ENCODE peak calls at places on chromosomes 6 and 20, in eight cellular contexts. K is mammary epithelial cell; S is tibial nerve; Y is hepatocyte; M is CD4-positive, alpha-beta memory T cell; Z is psoas muscle; U is naive thymus-derived CD4-positive, alpha-beta T cell; L is stomach. G is an unnamed sample. For H3K36me3, the result is how much of the 10 kb centered on the place peaks cover.

GRCh38 chr6:43911354-43911624 is 141.3 kb downstream of the VEGFA start:
- DNase-seq in K (no peak), S (no peak), Y (no peak), M (no peak), Z (no peak), U (no peak), L (no peak), G (no peak)

GRCh38 chr6:42135161-42135560 is 7.3 kb downstream of the C6orf132 start:
- DNase-seq in K (no peak), S (no peak), Y (no peak), M (no peak), Z (no peak), U (no peak), L (no peak), G (no peak)

GRCh38 chr6:33126101-33126714 is 50.4 kb downstream of the HLA-DPB1 start:
- DNase-seq in K (peak), S (peak), Y (peak), M (peak), Z (peak), U (peak), L (peak), G (peak)

GRCh38 chr6:131134950-131135243 is 370 bp upstream of the AKAP7 start:
- DNase-seq in K (no peak), S (no peak), Y (no peak), M (no peak), Z (no peak), U (no peak), L (no peak), G (no peak)

GRCh38 chr6:26660096-26660425 is 515 bp upstream of the ZNF322 start:
- DNase-seq in K (no peak), S (no peak), Y (peak), M (peak), Z (no peak), U (no peak), L (no peak), G (no peak)

GRCh38 chr6:37502703-37503485 is 3.2 kb upstream of the CCDC167 start:
- DNase-seq in K (no peak), S (no peak), Y (no peak), M (peak), Z (no peak), U (peak), L (no peak), G (peak)

GRCh38 chr6:31007694-31008093 is 2.6 kb upstream of the MUC22 start:
- DNase-seq in K (peak), S (no peak), Y (peak), M (no peak), Z (no peak), U (no peak), L (no peak), G (no peak)

GRCh38 chr6:30568245-30568644 is 3.0 kb upstream of the ABCF1 start:
- DNase-seq in K (no peak), S (no peak), Y (no peak), M (no peak), Z (no peak), U (no peak), L (no peak), G (no peak)

GRCh38 chr6:43765776-43766175 is 4.2 kb upstream of the VEGFA start:
- DNase-seq in K (no peak), S (no peak), Y (no peak), M (no peak), Z (no peak), U (no peak), L (no peak), G (no peak)

GRCh38 chr20:57282691-57283361 is 16.4 kb upstream of the BMP7 start:
- DNase-seq in K (no peak), S (no peak), Y (peak), M (no peak), Z (no peak), U (no peak), L (no peak), G (no peak)

GRCh38 chr6:110946498-110946897 is 12.0 kb upstream of the GTF3C6 start:
- DNase-seq in K (peak), S (no peak), Y (no peak), M (no peak), Z (no peak), U (no peak), L (no peak), G (no peak)

GRCh38 chr6:90483116-90483839 is 103.6 kb downstream of the MAP3K7 start:
- DNase-seq in K (peak), S (no peak), Y (no peak), M (no peak), Z (no peak), U (no peak), L (no peak), G (no peak)

GRCh38 chr6:5762561-5762968 is 244.2 kb downstream of the NRN1 start:
- DNase-seq in K (no peak), S (no peak), Y (no peak), M (no peak), Z (no peak), U (no peak), L (no peak), G (no peak)

GRCh38 chr6:84762220-84762940 is 2.0 kb downstream of the TBX18 start:
- DNase-seq in K (peak), S (peak), Y (peak), M (no peak), Z (no peak), U (no peak), L (no peak), G (no peak)

GRCh38 chr6:24997905-24998304 is 62.1 kb upstream of the RIPOR2 start:
- DNase-seq in K (no peak), S (no peak), Y (no peak), M (no peak), Z (no peak), U (no peak), L (no peak), G (no peak)

GRCh38 chr6:110799181-110799580 is 16.1 kb downstream of the CDK19 start:
- DNase-seq in K (no peak), S (no peak), Y (no peak), M (no peak), Z (no peak), U (no peak), L (no peak), G (no peak)

GRCh38 chr20:58583141-58583540 is 67.9 kb upstream of the APCDD1L start:
- DNase-seq in K (no peak), S (no peak), Y (no peak), M (no peak), Z (no peak), U (no peak), L (no peak), G (no peak)

GRCh38 chr6:82015043-82015442 is 232.5 kb downstream of the IBTK start:
- DNase-seq in K (peak), S (no peak), Y (no peak), M (no peak), Z (no peak), U (no peak), L (no peak), G (no peak)

GRCh38 chr6:16524380-16524707 is 236.9 kb downstream of the ATXN1 start:
- DNase-seq in K (peak), S (no peak), Y (no peak), M (no peak), Z (no peak), U (no peak), L (no peak), G (no peak)

GRCh38 chr20:44074252-44075151 is 112.5 kb downstream of the JPH2 start:
- DNase-seq in K (peak), S (no peak), Y (no peak), M (no peak), Z (no peak), U (no peak), L (peak), G (no peak)

GRCh38 chr20:35663516-35663812 is 1.2 kb downstream of the CPNE1 start:
- DNase-seq in K (no peak), S (no peak), Y (no peak), M (no peak), Z (no peak), U (no peak), L (no peak), G (no peak)

GRCh38 chr20:35662541-35662940 is 2.2 kb downstream of the CPNE1 start:
- DNase-seq in K (no peak), S (no peak), Y (no peak), M (no peak), Z (no peak), U (no peak), L (no peak), G (no peak)

GRCh38 chr20:35660122-35660937 is 4.4 kb downstream of the CPNE1 start:
- DNase-seq in K (no peak), S (no peak), Y (no peak), M (no peak), Z (no peak), U (no peak), L (no peak), G (no peak)

GRCh38 chr20:35661013-35661412 is 3.7 kb downstream of the CPNE1 start:
- DNase-seq in K (peak), S (no peak), Y (no peak), M (no peak), Z (no peak), U (no peak), L (no peak), G (no peak)

DNA sequence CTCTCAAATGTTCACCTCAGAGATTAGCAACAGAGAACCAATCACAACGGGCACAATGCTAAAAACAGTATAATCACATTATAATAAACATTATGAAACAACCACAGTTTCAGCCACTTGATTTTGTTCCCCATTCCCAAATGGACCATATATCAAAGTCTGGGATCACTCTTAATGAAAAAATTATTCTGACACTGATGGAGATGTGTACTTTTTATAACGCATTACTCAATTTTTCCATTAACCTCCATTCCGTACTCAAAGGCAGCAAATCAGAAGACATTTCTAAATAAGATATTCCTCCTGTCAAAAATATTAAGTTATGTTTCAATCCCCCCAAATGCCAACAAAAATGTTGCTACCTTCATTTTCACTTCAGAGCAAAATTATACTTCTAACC is 2.8 kb downstream of the CPNE1 start:
- DNase-seq in K (no peak), S (no peak), Y (no peak), M (no peak), Z (no peak), U (no peak), L (no peak), G (no peak)
- H3K4me3 ChIP-seq in K (peak), S (no peak), Y (peak), M (peak), Z (peak), U (peak), L (peak), G (peak)

GRCh38 chr20:2655331-2656116 is 3.1 kb downstream of the NOP56 start:
- DNase-seq in K (no peak), S (no peak), Y (no peak), M (no peak), Z (no peak), U (no peak), L (no peak), G (no peak)

GRCh38 chr20:2653511-2654383 is 1.3 kb downstream of the NOP56 start:
- DNase-seq in K (no peak), S (no peak), Y (no peak), M (no peak), Z (no peak), U (no peak), L (no peak), G (no peak)

GRCh38 chr20:2652724-2653510 is 485 bp downstream of the NOP56 start:
- DNase-seq in K (peak), S (no peak), Y (peak), M (no peak), Z (peak), U (no peak), L (no peak), G (no peak)

GRCh38 chr20:2654831-2655230 is 2.4 kb downstream of the NOP56 start:
- DNase-seq in K (no peak), S (no peak), Y (no peak), M (no peak), Z (no peak), U (no peak), L (no peak), G (no peak)

DNA sequence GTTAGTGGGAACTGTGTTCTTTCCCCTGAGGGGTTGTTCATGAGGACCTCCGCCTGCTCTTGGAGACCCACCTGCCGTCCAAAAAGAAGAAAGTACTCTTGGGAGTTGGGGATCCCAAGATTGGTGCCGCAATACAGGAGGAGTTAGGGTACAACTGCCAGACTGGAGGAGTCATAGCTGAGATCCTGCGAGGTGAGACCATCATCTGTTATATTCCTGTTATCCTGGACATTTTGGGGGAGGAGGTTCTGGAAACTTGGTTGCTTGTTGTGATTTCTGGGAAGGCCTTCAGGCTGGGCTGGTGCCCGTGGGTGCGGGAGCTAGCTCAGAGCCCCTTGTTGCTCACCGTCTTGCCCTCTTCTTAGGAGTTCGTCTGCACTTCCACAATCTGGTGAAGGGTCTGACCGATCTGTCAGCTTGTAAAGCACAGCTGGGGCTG is 2.0 kb downstream of the NOP56 start:
- DNase-seq in K (no peak), S (no peak), Y (no peak), M (no peak), Z (no peak), U (no peak), L (no peak), G (no peak)
- H3K27ac ChIP-seq in K (no peak), S (no peak), Y (no peak), M (peak), Z (no peak), U (peak), L (no peak), G (no peak)

DNA sequence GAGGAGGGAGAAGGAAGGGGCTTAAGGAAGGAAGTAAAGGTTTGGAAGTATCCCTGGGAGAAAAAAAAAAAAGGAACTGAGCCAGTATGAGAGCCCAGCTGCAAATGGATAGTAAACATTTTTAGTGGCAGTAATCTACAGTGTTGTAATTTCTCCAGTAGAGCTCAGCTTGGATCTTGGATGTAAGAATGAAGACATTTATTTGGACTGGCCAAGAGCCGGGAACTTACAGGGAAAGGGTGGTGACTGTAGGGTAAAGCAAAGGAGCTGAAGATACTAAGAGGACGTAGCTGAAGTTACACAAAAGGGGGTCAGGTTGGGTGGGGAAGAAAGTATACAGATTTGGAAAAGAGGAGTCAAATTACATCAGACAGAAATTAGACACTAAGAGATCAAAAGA is 13.5 kb downstream of the EEF1E1 start:
- DNase-seq in K (no peak), S (no peak), Y (no peak), M (no peak), Z (no peak), U (no peak), L (no peak), G (no peak)
- H3K36me3 ChIP-seq in K (under half), S (half or more), Y (under half), M (under half), Z (under half), U (under half), L (half or more), G (under half)

DNA sequence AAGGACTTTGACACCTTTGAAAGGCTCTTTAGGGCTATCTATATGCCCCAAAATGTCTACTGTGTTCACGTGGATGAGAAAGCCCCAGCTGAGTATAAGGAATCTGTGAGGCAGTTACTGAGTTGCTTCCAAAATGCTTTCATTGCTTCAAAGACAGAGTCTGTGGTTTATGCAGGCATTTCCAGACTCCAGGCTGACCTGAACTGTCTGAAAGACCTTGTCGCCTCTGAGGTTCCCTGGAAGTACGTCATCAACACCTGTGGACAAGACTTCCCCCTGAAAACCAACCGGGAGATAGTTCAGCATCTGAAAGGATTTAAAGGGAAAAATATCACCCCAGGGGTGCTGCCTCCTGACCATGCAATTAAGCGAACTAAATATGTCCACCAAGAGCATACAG is 65.2 kb downstream of the GCNT2 start:
- DNase-seq in K (no peak), S (no peak), Y (no peak), M (no peak), Z (no peak), U (no peak), L (no peak), G (no peak)
- H3K4me3 ChIP-seq in K (no peak), S (no peak), Y (no peak), M (no peak), Z (no peak), U (no peak), L (peak), G (no peak)

GRCh38 chr6:14231071-14231483 is 113.5 kb downstream of the CD83 start:
- DNase-seq in K (no peak), S (no peak), Y (no peak), M (no peak), Z (no peak), U (no peak), L (no peak), G (no peak)
- H3K27ac ChIP-seq in K (no peak), S (no peak), Y (no peak), M (no peak), Z (no peak), U (no peak), L (no peak), G (no peak)

GRCh38 chr20:32437391-32438074 is 79.4 kb downstream of the ASXL1 start:
- DNase-seq in K (no peak), S (no peak), Y (peak), M (no peak), Z (no peak), U (no peak), L (no peak), G (peak)

GRCh38 chr20:32440069-32440757 is 82.1 kb downstream of the ASXL1 start:
- DNase-seq in K (no peak), S (no peak), Y (peak), M (no peak), Z (no peak), U (no peak), L (peak), G (no peak)

GRCh38 chr20:32439132-32439829 is 81.2 kb downstream of the ASXL1 start:
- DNase-seq in K (no peak), S (no peak), Y (peak), M (no peak), Z (peak), U (no peak), L (no peak), G (no peak)

GRCh38 chr20:32436968-32437367 is 78.8 kb downstream of the ASXL1 start:
- DNase-seq in K (no peak), S (no peak), Y (no peak), M (no peak), Z (no peak), U (no peak), L (no peak), G (no peak)

GRCh38 chr20:32438331-32438858 is 80.3 kb downstream of the ASXL1 start:
- DNase-seq in K (no peak), S (no peak), Y (no peak), M (no peak), Z (no peak), U (no peak), L (no peak), G (no peak)
- H3K36me3 ChIP-seq in K (under half), S (half or more), Y (under half), M (half or more), Z (half or more), U (under half), L (half or more), G (under half)

GRCh38 chr6:148509789-148510581 is 167.3 kb downstream of the SASH1 start:
- DNase-seq in K (peak), S (peak), Y (peak), M (no peak), Z (peak), U (no peak), L (no peak), G (no peak)

GRCh38 chr6:148507774-148508173 is 165.1 kb downstream of the SASH1 start:
- DNase-seq in K (no peak), S (no peak), Y (no peak), M (no peak), Z (peak), U (no peak), L (no peak), G (no peak)

GRCh38 chr6:148513145-148514071 is 170.8 kb downstream of the SASH1 start:
- DNase-seq in K (no peak), S (no peak), Y (no peak), M (no peak), Z (peak), U (no peak), L (no peak), G (no peak)

GRCh38 chr6:148509152-148509571 is 166.5 kb downstream of the SASH1 start:
- DNase-seq in K (no peak), S (no peak), Y (no peak), M (no peak), Z (no peak), U (no peak), L (no peak), G (no peak)

DNA sequence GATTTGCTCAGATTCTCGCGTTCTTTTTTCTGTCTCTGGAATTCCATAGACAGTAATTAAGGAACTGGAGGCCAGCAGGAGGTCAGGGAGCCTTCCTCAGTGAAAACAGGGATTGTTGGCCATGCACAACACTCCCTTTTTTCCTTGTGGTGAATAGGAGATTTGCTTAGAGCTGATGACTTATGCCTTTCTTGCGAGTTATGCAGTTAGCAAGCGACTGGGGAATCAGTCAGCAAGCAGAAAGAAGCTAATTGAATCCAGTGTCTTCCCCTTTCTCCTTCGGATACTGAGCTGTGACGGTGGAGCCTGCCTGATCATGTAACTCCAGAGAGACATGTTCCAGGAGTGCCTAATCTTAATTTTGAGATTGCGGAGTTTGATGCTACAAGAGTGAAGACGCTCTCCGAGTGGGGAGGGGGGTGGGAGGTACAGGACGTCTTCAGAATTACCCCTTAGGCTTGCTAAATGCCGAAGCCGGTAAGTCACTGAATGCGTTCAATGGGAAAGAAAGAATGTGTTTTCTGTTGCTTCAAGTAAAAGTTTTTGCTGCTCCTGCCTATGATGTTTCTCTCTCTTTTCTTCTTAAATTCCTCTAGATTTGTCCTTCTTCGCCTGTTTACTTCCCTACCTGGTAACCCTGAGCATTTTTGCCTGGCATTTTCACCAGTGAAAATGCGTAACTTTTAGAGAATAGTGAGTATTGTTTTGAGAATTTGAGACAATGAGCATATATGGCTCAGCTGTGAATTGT is 165.9 kb downstream of the SASH1 start:
- DNase-seq in K (peak), S (no peak), Y (peak), M (no peak), Z (no peak), U (no peak), L (no peak), G (no peak)
- H3K4me3 ChIP-seq in K (peak), S (peak), Y (peak), M (no peak), Z (peak), U (no peak), L (peak), G (no peak)

G was measured in CD8-positive, alpha-beta T cell.